ENCODE peak calls at places on chromosomes 7 and 10, in six cellular contexts. One of them, this sample, is unnamed.

GRCh38 chr7:150753826-150754603 is 16.8 kb downstream of the GIMAP5 start:
- DNase-seq in NCI-H82: peak; percentile 34
- DNase-seq in AG20443: no peak
- DNase-seq in HTR-8/SVneo: no peak
- DNase-seq in stimulated activated CD8-positive, alpha-beta memory T cell treated with anti-CD3 and anti-CD28 coated beads, Interleukin-7, amount 100 ng/mL, for 4 hours: no peak
- DNase-seq in right cardiac atrium: no peak
- DNase-seq in this sample: no peak

GRCh38 chr10:93180402-93181040 is 106.8 kb downstream of the CYP26A1 start:
- DNase-seq in NCI-H82: no peak
- DNase-seq in AG20443: peak; percentile 69
- DNase-seq in HTR-8/SVneo: no peak
- DNase-seq in stimulated activated CD8-positive, alpha-beta memory T cell treated with anti-CD3 and anti-CD28 coated beads, Interleukin-7, amount 100 ng/mL, for 4 hours: no peak
- DNase-seq in right cardiac atrium: peak; percentile 87
- DNase-seq in this sample: peak; percentile 33

GRCh38 chr7:22319424-22320403 is 37.2 kb downstream of the RAPGEF5 start:
- DNase-seq in NCI-H82: peak; percentile 94
- DNase-seq in AG20443: no peak
- DNase-seq in HTR-8/SVneo: no peak
- DNase-seq in stimulated activated CD8-positive, alpha-beta memory T cell treated with anti-CD3 and anti-CD28 coated beads, Interleukin-7, amount 100 ng/mL, for 4 hours: no peak
- DNase-seq in right cardiac atrium: no peak
- DNase-seq in this sample: no peak

GRCh38 chr10:93599335-93599734 is 1.7 kb downstream of the RBP4 start:
- DNase-seq in NCI-H82: no peak
- DNase-seq in AG20443: no peak
- DNase-seq in HTR-8/SVneo: no peak
- DNase-seq in stimulated activated CD8-positive, alpha-beta memory T cell treated with anti-CD3 and anti-CD28 coated beads, Interleukin-7, amount 100 ng/mL, for 4 hours: no peak
- DNase-seq in right cardiac atrium: no peak
- DNase-seq in this sample: no peak

GRCh38 chr10:131574707-131575430 is 263.3 kb upstream of the TCERG1L start:
- DNase-seq in NCI-H82: no peak
- DNase-seq in AG20443: no peak
- DNase-seq in HTR-8/SVneo: no peak
- DNase-seq in stimulated activated CD8-positive, alpha-beta memory T cell treated with anti-CD3 and anti-CD28 coated beads, Interleukin-7, amount 100 ng/mL, for 4 hours: no peak
- DNase-seq in right cardiac atrium: no peak
- DNase-seq in this sample: no peak

GRCh38 chr7:18468794-18469193 is 26.8 kb upstream of the HDAC9 start:
- DNase-seq in NCI-H82: no peak
- DNase-seq in AG20443: no peak
- DNase-seq in HTR-8/SVneo: no peak
- DNase-seq in stimulated activated CD8-positive, alpha-beta memory T cell treated with anti-CD3 and anti-CD28 coated beads, Interleukin-7, amount 100 ng/mL, for 4 hours: no peak
- DNase-seq in right cardiac atrium: no peak
- DNase-seq in this sample: no peak

GRCh38 chr7:5354460-5355279 is 69.0 kb downstream of the TNRC18 start:
- DNase-seq in NCI-H82: peak; percentile 30
- DNase-seq in AG20443: peak; percentile 82
- DNase-seq in HTR-8/SVneo: no peak
- DNase-seq in stimulated activated CD8-positive, alpha-beta memory T cell treated with anti-CD3 and anti-CD28 coated beads, Interleukin-7, amount 100 ng/mL, for 4 hours: no peak
- DNase-seq in right cardiac atrium: peak; percentile 84
- DNase-seq in this sample: peak; percentile 81

GRCh38 chr7:44559485-44559884 is 14.2 kb downstream of the DDX56 start:
- DNase-seq in NCI-H82: peak; percentile 25
- DNase-seq in AG20443: no peak
- DNase-seq in HTR-8/SVneo: no peak
- DNase-seq in stimulated activated CD8-positive, alpha-beta memory T cell treated with anti-CD3 and anti-CD28 coated beads, Interleukin-7, amount 100 ng/mL, for 4 hours: no peak
- DNase-seq in right cardiac atrium: no peak
- DNase-seq in this sample: no peak

GRCh38 chr7:79452032-79452494 is 1.4 kb downstream of the MAGI2 start:
- DNase-seq in NCI-H82: peak; percentile 90
- DNase-seq in AG20443: peak; percentile 91
- DNase-seq in HTR-8/SVneo: peak; percentile 75
- DNase-seq in stimulated activated CD8-positive, alpha-beta memory T cell treated with anti-CD3 and anti-CD28 coated beads, Interleukin-7, amount 100 ng/mL, for 4 hours: no peak
- DNase-seq in right cardiac atrium: peak; percentile 95
- DNase-seq in this sample: peak; percentile 88

GRCh38 chr7:137747359-137748031 is 99.3 kb downstream of the DGKI start:
- DNase-seq in NCI-H82: no peak
- DNase-seq in AG20443: peak; percentile 18
- DNase-seq in HTR-8/SVneo: no peak
- DNase-seq in stimulated activated CD8-positive, alpha-beta memory T cell treated with anti-CD3 and anti-CD28 coated beads, Interleukin-7, amount 100 ng/mL, for 4 hours: no peak
- DNase-seq in right cardiac atrium: no peak
- DNase-seq in this sample: no peak

GRCh38 chr7:101363734-101364374 is 1.2 kb downstream of the COL26A1 start:
- DNase-seq in NCI-H82: peak; percentile 59
- DNase-seq in AG20443: peak; percentile 94
- DNase-seq in HTR-8/SVneo: peak; percentile 62
- DNase-seq in stimulated activated CD8-positive, alpha-beta memory T cell treated with anti-CD3 and anti-CD28 coated beads, Interleukin-7, amount 100 ng/mL, for 4 hours: peak; percentile 14
- DNase-seq in right cardiac atrium: peak; percentile 86
- DNase-seq in this sample: peak; percentile 63

GRCh38 chr10:19762026-19762425 is 54.2 kb upstream of the PLXDC2 start:
- DNase-seq in NCI-H82: no peak
- DNase-seq in AG20443: no peak
- DNase-seq in HTR-8/SVneo: no peak
- DNase-seq in stimulated activated CD8-positive, alpha-beta memory T cell treated with anti-CD3 and anti-CD28 coated beads, Interleukin-7, amount 100 ng/mL, for 4 hours: no peak
- DNase-seq in right cardiac atrium: no peak
- DNase-seq in this sample: no peak

GRCh38 chr7:22853674-22854157 is 31.1 kb upstream of the TOMM7 start:
- DNase-seq in NCI-H82: peak; percentile 80
- DNase-seq in AG20443: no peak
- DNase-seq in HTR-8/SVneo: no peak
- DNase-seq in stimulated activated CD8-positive, alpha-beta memory T cell treated with anti-CD3 and anti-CD28 coated beads, Interleukin-7, amount 100 ng/mL, for 4 hours: peak; percentile 42
- DNase-seq in right cardiac atrium: peak; percentile 48
- DNase-seq in this sample: peak; percentile 45

GRCh38 chr7:80642871-80643270 is 4.4 kb downstream of the CD36 start:
- DNase-seq in NCI-H82: no peak
- DNase-seq in AG20443: no peak
- DNase-seq in HTR-8/SVneo: no peak
- DNase-seq in stimulated activated CD8-positive, alpha-beta memory T cell treated with anti-CD3 and anti-CD28 coated beads, Interleukin-7, amount 100 ng/mL, for 4 hours: no peak
- DNase-seq in right cardiac atrium: no peak
- DNase-seq in this sample: no peak

GRCh38 chr10:11610855-11611247 is 599 bp downstream of the USP6NL start:
- DNase-seq in NCI-H82: peak; percentile 9
- DNase-seq in AG20443: peak; percentile 62
- DNase-seq in HTR-8/SVneo: no peak
- DNase-seq in stimulated activated CD8-positive, alpha-beta memory T cell treated with anti-CD3 and anti-CD28 coated beads, Interleukin-7, amount 100 ng/mL, for 4 hours: no peak
- DNase-seq in right cardiac atrium: peak; percentile 76
- DNase-seq in this sample: peak; percentile 61

GRCh38 chr7:158695726-158696452 is 8.7 kb downstream of the NCAPG2 start:
- DNase-seq in NCI-H82: peak; percentile 12
- DNase-seq in AG20443: peak; percentile 75
- DNase-seq in HTR-8/SVneo: no peak
- DNase-seq in stimulated activated CD8-positive, alpha-beta memory T cell treated with anti-CD3 and anti-CD28 coated beads, Interleukin-7, amount 100 ng/mL, for 4 hours: peak; percentile 34
- DNase-seq in right cardiac atrium: peak; percentile 73
- DNase-seq in this sample: peak; percentile 79

GRCh38 chr7:69820479-69821192 is 222.4 kb downstream of the AUTS2 start:
- DNase-seq in NCI-H82: no peak
- DNase-seq in AG20443: no peak
- DNase-seq in HTR-8/SVneo: no peak
- DNase-seq in stimulated activated CD8-positive, alpha-beta memory T cell treated with anti-CD3 and anti-CD28 coated beads, Interleukin-7, amount 100 ng/mL, for 4 hours: no peak
- DNase-seq in right cardiac atrium: no peak
- DNase-seq in this sample: no peak